ENCODE peak calls at places on chromosome 18, in six cellular contexts. One of them, this sample, is unnamed.
A peak's percentile ranks its signal among the peaks of the same experiment; 100 is the strongest.

GRCh38 chr18:61587865-61588264 is 254.6 kb downstream of the CDH20 start:
- DNase-seq in tibial nerve: no peak
- DNase-seq in astrocyte of the cerebellum: no peak
- DNase-seq in GM23338: no peak
- DNase-seq in fibroblast of pulmonary artery: no peak
- DNase-seq in Peyer's patch: no peak
- DNase-seq in this sample: no peak

GRCh38 chr18:12031836-12032235 is 50.5 kb downstream of the IMPA2 start:
- DNase-seq in tibial nerve: peak; percentile 66
- DNase-seq in astrocyte of the cerebellum: peak; percentile 82
- DNase-seq in GM23338: no peak
- DNase-seq in fibroblast of pulmonary artery: peak; percentile 33
- DNase-seq in Peyer's patch: no peak
- DNase-seq in this sample: no peak

GRCh38 chr18:79934311-79935097 is 16.9 kb downstream of the SLC66A2 start:
- DNase-seq in tibial nerve: no peak
- DNase-seq in astrocyte of the cerebellum: no peak
- DNase-seq in GM23338: no peak
- DNase-seq in fibroblast of pulmonary artery: no peak
- DNase-seq in Peyer's patch: peak; percentile 69
- DNase-seq in this sample: no peak

GRCh38 chr18:26791676-26792075 is 73.8 kb downstream of the AQP4 start:
- DNase-seq in tibial nerve: no peak
- DNase-seq in astrocyte of the cerebellum: no peak
- DNase-seq in GM23338: no peak
- DNase-seq in fibroblast of pulmonary artery: peak; percentile 7
- DNase-seq in Peyer's patch: no peak
- DNase-seq in this sample: no peak

GRCh38 chr18:25189391-25190185 is 162.4 kb downstream of the ZNF521 start:
- DNase-seq in tibial nerve: no peak
- DNase-seq in astrocyte of the cerebellum: no peak
- DNase-seq in GM23338: no peak
- DNase-seq in fibroblast of pulmonary artery: no peak
- DNase-seq in Peyer's patch: no peak
- DNase-seq in this sample: no peak

GRCh38 chr18:13826209-13826608 is 2.3 kb downstream of the MC5R start:
- DNase-seq in tibial nerve: no peak
- DNase-seq in astrocyte of the cerebellum: no peak
- DNase-seq in GM23338: no peak
- DNase-seq in fibroblast of pulmonary artery: no peak
- DNase-seq in Peyer's patch: no peak
- DNase-seq in this sample: no peak

GRCh38 chr18:32318581-32318980 is 128.7 kb downstream of the MEP1B start:
- DNase-seq in tibial nerve: no peak
- DNase-seq in astrocyte of the cerebellum: no peak
- DNase-seq in GM23338: no peak
- DNase-seq in fibroblast of pulmonary artery: no peak
- DNase-seq in Peyer's patch: no peak
- DNase-seq in this sample: no peak

GRCh38 chr18:3596324-3597158 is 146.6 kb downstream of the TGIF1 start:
- DNase-seq in tibial nerve: peak; percentile 39
- DNase-seq in astrocyte of the cerebellum: no peak
- DNase-seq in GM23338: no peak
- DNase-seq in fibroblast of pulmonary artery: peak; percentile 52
- DNase-seq in Peyer's patch: peak; percentile 62
- DNase-seq in this sample: peak; percentile 83

GRCh38 chr18:28961669-28962228 is 784.8 kb upstream of the CDH2 start:
- DNase-seq in tibial nerve: no peak
- DNase-seq in astrocyte of the cerebellum: no peak
- DNase-seq in GM23338: peak; percentile 84
- DNase-seq in fibroblast of pulmonary artery: peak; percentile 35
- DNase-seq in Peyer's patch: no peak
- DNase-seq in this sample: no peak

GRCh38 chr18:38718365-38718901 is 1152.8 kb upstream of the CELF4 start:
- DNase-seq in tibial nerve: no peak
- DNase-seq in astrocyte of the cerebellum: no peak
- DNase-seq in GM23338: no peak
- DNase-seq in fibroblast of pulmonary artery: no peak
- DNase-seq in Peyer's patch: peak; percentile 45
- DNase-seq in this sample: no peak

GRCh38 chr18:22168360-22168921 is 948 bp upstream of the GATA6 start:
- DNase-seq in tibial nerve: no peak
- DNase-seq in astrocyte of the cerebellum: no peak
- DNase-seq in GM23338: peak; percentile 70
- DNase-seq in fibroblast of pulmonary artery: peak; percentile 29
- DNase-seq in Peyer's patch: peak; percentile 77
- DNase-seq in this sample: no peak
- TF ChIP-seq CTCF in tibial nerve: no peak
- TF ChIP-seq CTCF in astrocyte of the cerebellum: no peak
- TF ChIP-seq CTCF in GM23338: no peak
- TF ChIP-seq CTCF in fibroblast of pulmonary artery: peak; percentile 6
- TF ChIP-seq CTCF in Peyer's patch: peak; percentile 50
- TF ChIP-seq CTCF in this sample: no peak

DNA sequence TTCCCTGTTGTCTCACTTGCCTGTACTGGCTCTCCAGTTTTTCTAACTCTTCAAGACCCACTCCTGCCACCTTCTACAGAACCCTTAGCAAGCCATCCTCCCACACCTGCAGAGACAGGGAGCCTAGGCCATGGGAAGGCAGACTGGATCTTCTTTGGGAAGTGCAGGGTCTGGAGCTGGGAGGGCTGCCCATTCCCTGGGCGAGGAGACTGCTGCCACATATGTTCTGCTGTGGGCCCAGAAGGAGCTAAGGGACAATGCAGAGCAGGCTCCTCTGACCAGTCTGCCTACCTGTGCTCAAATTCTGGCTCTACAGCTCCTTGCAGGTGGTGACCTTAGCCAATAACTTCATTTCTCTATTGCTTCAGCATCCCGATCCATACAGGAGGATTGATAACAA is 152.1 kb upstream of the CELF4 start:
- DNase-seq in tibial nerve: no peak
- DNase-seq in astrocyte of the cerebellum: no peak
- DNase-seq in GM23338: no peak
- DNase-seq in fibroblast of pulmonary artery: no peak
- DNase-seq in Peyer's patch: no peak
- DNase-seq in this sample: no peak
- H3K4me3 ChIP-seq in tibial nerve: no peak overlapping the region
- H3K4me3 ChIP-seq in astrocyte of the cerebellum: no peak overlapping the region
- H3K4me3 ChIP-seq in GM23338: no peak overlapping the region
- H3K4me3 ChIP-seq in fibroblast of pulmonary artery: no peak overlapping the region
- H3K4me3 ChIP-seq in Peyer's patch: no peak overlapping the region
- H3K4me3 ChIP-seq in this sample: no peak overlapping the region

GRCh38 chr18:76847926-76848325 is 25.6 kb downstream of the ZNF236 start:
- DNase-seq in tibial nerve: no peak
- DNase-seq in astrocyte of the cerebellum: no peak
- DNase-seq in GM23338: peak; percentile 84
- DNase-seq in fibroblast of pulmonary artery: no peak
- DNase-seq in Peyer's patch: no peak
- DNase-seq in this sample: no peak
- TF ChIP-seq CTCF in tibial nerve: no peak
- TF ChIP-seq CTCF in astrocyte of the cerebellum: peak; percentile 37
- TF ChIP-seq CTCF in GM23338: peak; percentile 10
- TF ChIP-seq CTCF in fibroblast of pulmonary artery: peak; percentile 20
- TF ChIP-seq CTCF in Peyer's patch: peak; percentile 5
- TF ChIP-seq CTCF in this sample: no peak

GRCh38 chr18:50307400-50307737 is 19.9 kb upstream of the CXXC1 start:
- DNase-seq in tibial nerve: no peak
- DNase-seq in astrocyte of the cerebellum: no peak
- DNase-seq in GM23338: no peak
- DNase-seq in fibroblast of pulmonary artery: no peak
- DNase-seq in Peyer's patch: no peak
- DNase-seq in this sample: no peak

GRCh38 chr18:50310080-50310479 is 22.6 kb upstream of the CXXC1 start:
- DNase-seq in tibial nerve: no peak
- DNase-seq in astrocyte of the cerebellum: no peak
- DNase-seq in GM23338: no peak
- DNase-seq in fibroblast of pulmonary artery: no peak
- DNase-seq in Peyer's patch: no peak
- DNase-seq in this sample: no peak

GRCh38 chr18:50311573-50312106 is 24.1 kb upstream of the CXXC1 start:
- DNase-seq in tibial nerve: no peak
- DNase-seq in astrocyte of the cerebellum: no peak
- DNase-seq in GM23338: no peak
- DNase-seq in fibroblast of pulmonary artery: no peak
- DNase-seq in Peyer's patch: no peak
- DNase-seq in this sample: no peak

GRCh38 chr18:50307738-50308470 is 20.4 kb upstream of the CXXC1 start:
- DNase-seq in tibial nerve: peak; percentile 67
- DNase-seq in astrocyte of the cerebellum: peak; percentile 68
- DNase-seq in GM23338: peak; percentile 98
- DNase-seq in fibroblast of pulmonary artery: peak; percentile 95
- DNase-seq in Peyer's patch: peak; percentile 81
- DNase-seq in this sample: peak; percentile 90

DNA sequence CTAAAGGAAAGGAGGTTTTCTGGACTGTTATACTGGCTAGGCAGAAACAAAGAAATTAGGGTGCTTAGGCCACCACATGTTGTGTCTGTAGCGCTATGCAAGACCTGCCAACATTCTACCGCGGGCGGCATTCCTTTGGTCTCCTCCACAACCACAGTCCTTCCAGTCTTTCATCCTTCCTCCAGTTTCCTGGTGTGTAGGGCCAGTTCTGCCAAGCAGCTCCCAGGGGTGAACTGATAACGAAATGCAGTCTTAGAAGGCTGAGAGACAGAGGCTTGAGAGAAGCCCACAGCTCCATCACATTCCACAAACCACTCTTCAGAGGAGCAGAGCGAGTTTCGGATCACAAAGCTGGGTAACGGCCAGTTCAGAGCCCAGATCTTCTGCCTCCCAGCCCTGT is 19.5 kb upstream of the CXXC1 start:
- DNase-seq in tibial nerve: no peak
- DNase-seq in astrocyte of the cerebellum: peak; percentile 83
- DNase-seq in GM23338: peak; percentile 21
- DNase-seq in fibroblast of pulmonary artery: peak; percentile 83
- DNase-seq in Peyer's patch: no peak
- DNase-seq in this sample: no peak
- H3K4me3 ChIP-seq in tibial nerve: peak overlapping the region; percentile 54
- H3K4me3 ChIP-seq in astrocyte of the cerebellum: peak overlapping the region; percentile 46
- H3K4me3 ChIP-seq in GM23338: peak overlapping the region; percentile 59
- H3K4me3 ChIP-seq in fibroblast of pulmonary artery: peak overlapping the region; percentile 50
- H3K4me3 ChIP-seq in Peyer's patch: no peak overlapping the region
- H3K4me3 ChIP-seq in this sample: no peak overlapping the region

GRCh38 chr18:10036479-10036878 is 122.7 kb downstream of the VAPA start:
- DNase-seq in tibial nerve: no peak
- DNase-seq in astrocyte of the cerebellum: no peak
- DNase-seq in GM23338: no peak
- DNase-seq in fibroblast of pulmonary artery: no peak
- DNase-seq in Peyer's patch: no peak
- DNase-seq in this sample: no peak

GRCh38 chr18:10040287-10041011 is 126.6 kb downstream of the VAPA start:
- DNase-seq in tibial nerve: no peak
- DNase-seq in astrocyte of the cerebellum: no peak
- DNase-seq in GM23338: no peak
- DNase-seq in fibroblast of pulmonary artery: peak; percentile 83
- DNase-seq in Peyer's patch: no peak
- DNase-seq in this sample: no peak

GRCh38 chr18:10037181-10037580 is 123.4 kb downstream of the VAPA start:
- DNase-seq in tibial nerve: no peak
- DNase-seq in astrocyte of the cerebellum: no peak
- DNase-seq in GM23338: no peak
- DNase-seq in fibroblast of pulmonary artery: no peak
- DNase-seq in Peyer's patch: no peak
- DNase-seq in this sample: no peak

GRCh38 chr18:10035306-10035991 is 121.6 kb downstream of the VAPA start:
- DNase-seq in tibial nerve: no peak
- DNase-seq in astrocyte of the cerebellum: no peak
- DNase-seq in GM23338: no peak
- DNase-seq in fibroblast of pulmonary artery: no peak
- DNase-seq in Peyer's patch: no peak
- DNase-seq in this sample: no peak

DNA sequence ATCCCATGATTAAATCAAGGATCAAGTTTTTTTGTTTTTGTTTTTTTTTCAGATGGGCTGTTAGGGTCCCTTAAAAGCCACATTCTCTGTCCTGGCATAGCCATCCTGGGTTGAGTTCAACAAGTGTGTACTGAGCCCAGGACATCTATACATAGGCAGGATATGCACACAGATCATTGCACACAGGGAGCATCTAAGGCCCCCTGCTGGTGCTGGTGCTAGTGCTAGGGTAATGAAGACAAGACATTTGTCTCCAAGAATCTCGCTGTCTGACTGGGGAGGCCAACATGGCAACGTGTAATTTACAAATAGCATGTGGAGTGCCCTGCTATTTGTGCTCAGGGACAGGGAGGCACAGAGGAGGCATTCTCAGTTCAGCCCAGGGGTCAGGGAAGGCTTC is 124.5 kb downstream of the VAPA start:
- DNase-seq in tibial nerve: no peak
- DNase-seq in astrocyte of the cerebellum: no peak
- DNase-seq in GM23338: no peak
- DNase-seq in fibroblast of pulmonary artery: no peak
- DNase-seq in Peyer's patch: no peak
- DNase-seq in this sample: no peak
- TF ChIP-seq CTCF in tibial nerve: no peak
- TF ChIP-seq CTCF in astrocyte of the cerebellum: no peak
- TF ChIP-seq CTCF in GM23338: no peak
- TF ChIP-seq CTCF in fibroblast of pulmonary artery: no peak
- TF ChIP-seq CTCF in Peyer's patch: no peak
- TF ChIP-seq CTCF in this sample: no peak

DNA sequence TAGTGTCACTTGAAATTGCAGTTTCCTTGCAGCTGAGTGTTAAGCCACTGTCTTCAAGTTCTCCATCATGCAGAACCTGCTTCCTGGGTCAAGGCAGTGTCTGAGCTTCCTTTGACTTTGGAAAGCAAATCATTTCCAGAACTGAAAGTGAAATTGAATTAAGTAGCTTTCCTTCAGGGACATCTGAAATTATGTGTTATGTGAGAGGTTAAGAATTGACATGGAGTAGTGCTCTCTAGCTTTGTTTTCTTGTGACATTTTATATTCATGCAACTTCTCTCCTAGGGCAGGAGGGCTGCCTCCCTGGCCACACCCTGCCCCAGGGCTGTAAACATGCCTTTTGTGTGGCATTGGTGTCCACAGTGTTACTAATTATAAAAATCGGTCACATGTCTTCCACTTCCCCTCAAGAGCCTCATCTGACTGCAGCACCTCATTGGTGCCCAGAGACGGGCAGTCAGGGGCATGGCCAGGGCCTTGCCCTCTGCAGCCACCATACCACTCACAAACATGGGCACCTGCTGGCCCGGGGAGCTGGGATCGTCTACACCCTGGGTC is 14.4 kb downstream of the RAB12 start:
- DNase-seq in tibial nerve: no peak
- DNase-seq in astrocyte of the cerebellum: no peak
- DNase-seq in GM23338: no peak
- DNase-seq in fibroblast of pulmonary artery: no peak
- DNase-seq in Peyer's patch: no peak
- DNase-seq in this sample: no peak
- H3K4me3 ChIP-seq in tibial nerve: no peak overlapping the region
- H3K4me3 ChIP-seq in astrocyte of the cerebellum: no peak overlapping the region
- H3K4me3 ChIP-seq in GM23338: peak overlapping the region; percentile 39
- H3K4me3 ChIP-seq in fibroblast of pulmonary artery: no peak overlapping the region
- H3K4me3 ChIP-seq in Peyer's patch: peak overlapping the region; percentile 21
- H3K4me3 ChIP-seq in this sample: peak overlapping the region; percentile 15